ENCODE peak calls at places on chromosomes 12 and 14, in five cellular contexts. X is CD8-positive, alpha-beta memory T cell; M is WTC11; Y is occipital lobe; Z is kidney. K is an unnamed sample.

GRCh38 chr14:104155513-104155912 is 17.1 kb downstream of the KIF26A start:
- DNase-seq in Z (no peak), Y (no peak), M (no peak), X (no peak), K (no peak)

GRCh38 chr12:24838531-24838950 is 110.4 kb downstream of the BCAT1 start:
- DNase-seq in M (no peak), Z (no peak), X (no peak), Y (no peak), K (no peak)

GRCh38 chr14:45633220-45633984 is 380.4 kb upstream of the MIS18BP1 start:
- DNase-seq in M (no peak), X (no peak), Z (no peak), Y (no peak), K (no peak)

GRCh38 chr14:63454863-63455622 is 88.1 kb downstream of the PPP2R5E start:
- DNase-seq in Z (no peak), X (no peak), Y (no peak), M (no peak), K (no peak)

GRCh38 chr14:79564371-79564770 is 646.9 kb downstream of the DIO2 start:
- DNase-seq in M (no peak), Y (no peak), Z (no peak), X (no peak), K (no peak)

GRCh38 chr12:120261951-120262851 is 3.3 kb downstream of the PXN start:
- DNase-seq in Z (no peak), Y (no peak), X (peak; percentile 57), M (no peak), K (no peak)

GRCh38 chr14:104390221-104390931 is 189.2 kb upstream of the C14orf180 start:
- DNase-seq in X (no peak), Z (no peak), Y (no peak), M (no peak), K (no peak)

GRCh38 chr14:105876829-105877228 is 350.4 kb downstream of the TMEM121 start:
- DNase-seq in M (peak; percentile 4), Y (no peak), Z (no peak), X (no peak), K (no peak)

GRCh38 chr12:68450947-68451260 is 118.7 kb upstream of the MDM1 start:
- DNase-seq in Z (no peak), M (no peak), Y (no peak), X (no peak), K (no peak)

GRCh38 chr12:68910128-68910527 is 22.8 kb downstream of the CPM start:
- DNase-seq in Y (no peak), M (no peak), X (no peak), Z (no peak), K (no peak)

GRCh38 chr14:81516941-81517797 is 16.5 kb downstream of the SEL1L start:
- DNase-seq in X (no peak), Y (no peak), Z (no peak), M (no peak), K (no peak)

GRCh38 chr14:55271572-55272414 is 572 bp downstream of the FBXO34 start:
- DNase-seq in Y (peak; percentile 17), M (peak; percentile 57), X (peak; percentile 53), Z (peak; percentile 88), K (no peak)

GRCh38 chr12:26878661-26879119 is 45.7 kb upstream of the ITPR2 start:
- DNase-seq in X (no peak), Y (peak; percentile 45), M (no peak), Z (peak; percentile 78), K (no peak)

GRCh38 chr12:14618990-14619389 is 51.3 kb upstream of the PLBD1 start:
- DNase-seq in Z (no peak), Y (no peak), M (no peak), X (peak; percentile 6), K (no peak)

GRCh38 chr12:109113661-109114321 is 2.6 kb upstream of the ACACB start:
- DNase-seq in Z (no peak), Y (no peak), M (no peak), X (no peak), K (no peak)

GRCh38 chr12:91958816-91959215 is 186.8 kb downstream of the BTG1 start:
- DNase-seq in Y (no peak), Z (no peak), M (no peak), X (no peak), K (no peak)

GRCh38 chr14:55336161-55336560 is 64.9 kb downstream of the FBXO34 start:
- DNase-seq in M (no peak), Y (no peak), Z (no peak), X (no peak), K (no peak)

GRCh38 chr12:89524201-89525001 is at the start of gene GALNT4:
- DNase-seq in X (peak; percentile 76), M (peak; percentile 90), Z (peak; percentile 95), Y (peak; percentile 38), K (peak; percentile 77)

GRCh38 chr12:122087431-122088180 is 9.1 kb downstream of the MLXIP start:
- DNase-seq in Y (no peak), Z (no peak), X (no peak), M (no peak), K (no peak)

GRCh38 chr14:70995671-70996070 is 88.4 kb downstream of the PCNX1 start:
- DNase-seq in M (peak; percentile 33), X (no peak), Y (no peak), Z (no peak), K (no peak)

GRCh38 chr12:70190252-70191010 is 52.8 kb upstream of the CNOT2 start:
- DNase-seq in Y (no peak), Z (no peak), X (no peak), M (no peak), K (no peak)

GRCh38 chr12:56266634-56267442 is at the start of gene COQ10A:
- DNase-seq in Y (peak; percentile 86), Z (peak; percentile 95), M (peak; percentile 92), X (peak; percentile 93), K (peak; percentile 37)

GRCh38 chr12:115473257-115473956 is 789.4 kb upstream of the TBX3 start:
- DNase-seq in X (no peak), Y (no peak), M (no peak), Z (no peak), K (no peak)

GRCh38 chr12:46224401-46224800 is 44.4 kb downstream of the SLC38A1 start:
- DNase-seq in X (no peak), Z (no peak), M (no peak), Y (no peak), K (no peak)

GRCh38 chr14:53347046-53347445 is 193.9 kb upstream of the DDHD1 start:
- DNase-seq in Z (no peak), X (no peak), M (no peak), Y (no peak), K (no peak)

GRCh38 chr12:21583587-21583986 is 21.1 kb downstream of the GYS2 start:
- DNase-seq in Y (no peak), X (no peak), Z (no peak), M (no peak), K (no peak)

GRCh38 chr14:20712900-20713299 is 24.3 kb downstream of the ANG start:
- DNase-seq in Y (no peak), Z (no peak), X (no peak), M (no peak), K (no peak)

GRCh38 chr12:132373967-132374820 is 44.8 kb upstream of the GALNT9 start:
- DNase-seq in M (no peak), Z (peak; percentile 58), X (no peak), Y (no peak), K (no peak)

GRCh38 chr12:13718271-13718670 is 263.1 kb downstream of the GRIN2B start:
- DNase-seq in M (no peak), Z (no peak), Y (no peak), X (no peak), K (no peak)

GRCh38 chr12:26857465-26858176 is 24.6 kb upstream of the ITPR2 start:
- DNase-seq in Z (no peak), Y (no peak), M (no peak), X (no peak), K (no peak)

GRCh38 chr12:21656931-21657335 is 709 bp downstream of the LDHB start:
- DNase-seq in M (no peak), Z (no peak), X (peak; percentile 44), Y (peak; percentile 62), K (peak; percentile 25)

GRCh38 chr12:122304924-122305323 is 38.6 kb upstream of the VPS33A start:
- DNase-seq in X (no peak), Z (no peak), M (no peak), Y (no peak), K (no peak)

GRCh38 chr12:113273053-113273725 is 51.9 kb downstream of the TPCN1 start:
- DNase-seq in X (no peak), M (no peak), Z (no peak), Y (no peak), K (no peak)

GRCh38 chr12:30219047-30219446 is 435.3 kb upstream of the TMTC1 start:
- DNase-seq in M (no peak), X (no peak), Z (no peak), Y (no peak), K (no peak)

GRCh38 chr14:32552766-32553165 is 223.7 kb downstream of the AKAP6 start:
- DNase-seq in Z (no peak), X (no peak), M (no peak), Y (no peak), K (no peak)

GRCh38 chr14:104797112-104798044 is 1.8 kb upstream of the AKT1 start:
- DNase-seq in Y (no peak), M (no peak), Z (no peak), X (no peak), K (no peak)

GRCh38 chr14:99562848-99563748 is 40.9 kb downstream of the CCDC85C start:
- DNase-seq in Y (peak; percentile 48), M (peak; percentile 92), Z (peak; percentile 95), X (no peak), K (no peak)

GRCh38 chr12:10562306-10562933 is 51.0 kb downstream of the MAGOHB start:
- DNase-seq in X (peak; percentile 60), Z (no peak), Y (no peak), M (no peak), K (no peak)

K was measured in amygdala.